ENCODE peak calls at places on chromosome X, in nine cellular contexts. J, L, F, H, C, O, D, A and E are unnamed samples.

GRCh38 chrX:134544614-134545255 is 84.8 kb downstream of the HPRT1 start:
- DNase-seq in A (no peak), C (peak), J (no peak), O (no peak), F (no peak), H (peak), L (peak), D (no peak), E (no peak)

GRCh38 chrX:15820106-15821073 is 30.1 kb downstream of the ZRSR2 start:
- DNase-seq in C (no peak), L (no peak), A (no peak), D (no peak), F (no peak), O (no peak), J (no peak), H (no peak), E (no peak)

GRCh38 chrX:106481341-106481740 is 130.4 kb upstream of the RADX start:
- DNase-seq in O (no peak), C (no peak), L (no peak), F (peak), A (peak), H (peak), J (peak), D (no peak), E (peak)

GRCh38 chrX:16931855-16932254 is 14.6 kb upstream of the REPS2 start:
- DNase-seq in D (no peak), F (no peak), C (no peak), O (no peak), A (no peak), H (no peak), L (no peak), J (no peak), E (no peak)

GRCh38 chrX:13885591-13885990 is 68.7 kb upstream of the GPM6B start:
- DNase-seq in H (no peak), A (no peak), C (no peak), O (no peak), L (no peak), J (no peak), F (no peak), D (no peak), E (no peak)

GRCh38 chrX:97876697-97877407 is 993.1 kb downstream of the RPA4 start:
- DNase-seq in O (no peak), F (no peak), A (no peak), C (no peak), J (no peak), D (no peak), L (no peak), H (no peak), E (no peak)

GRCh38 chrX:4570141-4570540 is 856.7 kb upstream of the PRKX start:
- DNase-seq in L (no peak), J (no peak), H (no peak), F (no peak), C (no peak), O (no peak), D (no peak), A (no peak), E (no peak)

GRCh38 chrX:18194688-18195087 is 26.0 kb downstream of the BEND2 start:
- DNase-seq in L (no peak), F (no peak), O (no peak), A (no peak), C (no peak), D (no peak), J (no peak), H (no peak), E (no peak)